ENCODE peak calls at places on chromosome 20, in five cellular contexts. G, O, C, E and Z are unnamed samples.

GRCh38 chr20:542777-543368 is 717 bp downstream of the CSNK2A1 start:
- DNase-seq in G (no peak), O (peak; percentile 48), C (no peak), E (no peak), Z (no peak)

GRCh38 chr20:17645546-17646208 is 36.4 kb downstream of the RRBP1 start:
- DNase-seq in G (no peak), O (no peak), C (no peak), E (no peak), Z (no peak)

GRCh38 chr20:48308882-48309281 is 518.9 kb downstream of the PREX1 start:
- DNase-seq in G (no peak), O (no peak), C (no peak), E (no peak), Z (no peak)

GRCh38 chr20:37319120-37319717 is 26.7 kb upstream of the SRC start:
- DNase-seq in G (no peak), O (no peak), C (no peak), E (no peak), Z (no peak)

GRCh38 chr20:4064118-4064962 is 49.0 kb upstream of the RNF24 start:
- DNase-seq in G (peak; percentile 10), O (peak; percentile 76), C (no peak), E (peak; percentile 80), Z (no peak)

GRCh38 chr20:9087531-9088217 is 18.8 kb downstream of the PLCB4 start:
- DNase-seq in G (no peak), O (no peak), C (no peak), E (no peak), Z (no peak)

GRCh38 chr20:43563991-43564390 is 5.2 kb downstream of the SGK2 start:
- DNase-seq in G (no peak), O (no peak), C (no peak), E (no peak), Z (no peak)

GRCh38 chr20:766906-767305 is 1.4 kb downstream of the SLC52A3 start:
- DNase-seq in G (no peak), O (no peak), C (no peak), E (no peak), Z (no peak)

GRCh38 chr20:52410182-52410647 is 218.6 kb upstream of the ZFP64 start:
- DNase-seq in G (no peak), O (peak; percentile 51), C (no peak), E (no peak), Z (no peak)

GRCh38 chr20:1802385-1803215 is 92.6 kb upstream of the SIRPA start:
- DNase-seq in G (no peak), O (peak; percentile 8), C (peak; percentile 67), E (peak; percentile 77), Z (no peak)

DNA sequence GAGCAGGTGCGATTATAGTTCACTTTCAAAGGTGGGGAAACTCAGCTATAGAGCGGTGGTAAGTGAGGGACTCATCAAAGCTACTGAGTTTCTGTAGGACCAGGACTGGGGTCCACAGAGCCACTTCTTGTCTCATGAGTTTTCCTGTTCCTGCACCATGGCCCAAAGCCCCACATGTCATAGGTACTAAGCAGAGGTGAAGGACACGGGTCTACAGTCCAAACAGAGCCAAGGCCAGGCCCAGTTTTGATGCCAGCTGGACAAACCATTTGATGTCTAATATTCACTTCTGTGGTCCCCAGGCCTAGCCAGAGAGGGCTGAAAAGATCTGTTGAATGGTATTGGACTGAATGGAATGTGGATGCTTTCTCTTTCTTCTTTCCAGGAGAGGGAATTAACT is 11.0 kb downstream of the BPIFB6 start:
- DNase-seq in G (no peak), O (no peak), C (no peak), E (no peak), Z (no peak)
- TF ChIP-seq ZNF274 in G (no peak), O (no peak), C (no peak), E (no peak), Z (no peak)

GRCh38 chr20:50226093-50226974 is 35.7 kb downstream of the CEBPB start:
- DNase-seq in G (no peak), O (peak; percentile 22), C (no peak), E (no peak), Z (no peak)
- H2AFZ ChIP-seq in G (no peak overlapping the region), O (no peak overlapping the region), C (no peak overlapping the region), E (no peak overlapping the region), Z (no peak overlapping the region)

GRCh38 chr20:33993800-33994623 is at the start of gene RALY:
- DNase-seq in G (peak; percentile 24), O (peak; percentile 86), C (peak; percentile 81), E (peak; percentile 82), Z (no peak)

GRCh38 chr20:33991498-33991897 is 2.2 kb upstream of the RALY start:
- DNase-seq in G (no peak), O (no peak), C (no peak), E (no peak), Z (no peak)

GRCh38 chr20:33994624-33994913 is 858 bp downstream of the RALY start:
- DNase-seq in G (no peak), O (no peak), C (no peak), E (no peak), Z (no peak)

GRCh38 chr20:33992923-33993799 is 550 bp upstream of the RALY start:
- DNase-seq in G (peak; percentile 95), O (peak; percentile 98), C (peak; percentile 100), E (peak; percentile 99), Z (peak; percentile 93)

DNA sequence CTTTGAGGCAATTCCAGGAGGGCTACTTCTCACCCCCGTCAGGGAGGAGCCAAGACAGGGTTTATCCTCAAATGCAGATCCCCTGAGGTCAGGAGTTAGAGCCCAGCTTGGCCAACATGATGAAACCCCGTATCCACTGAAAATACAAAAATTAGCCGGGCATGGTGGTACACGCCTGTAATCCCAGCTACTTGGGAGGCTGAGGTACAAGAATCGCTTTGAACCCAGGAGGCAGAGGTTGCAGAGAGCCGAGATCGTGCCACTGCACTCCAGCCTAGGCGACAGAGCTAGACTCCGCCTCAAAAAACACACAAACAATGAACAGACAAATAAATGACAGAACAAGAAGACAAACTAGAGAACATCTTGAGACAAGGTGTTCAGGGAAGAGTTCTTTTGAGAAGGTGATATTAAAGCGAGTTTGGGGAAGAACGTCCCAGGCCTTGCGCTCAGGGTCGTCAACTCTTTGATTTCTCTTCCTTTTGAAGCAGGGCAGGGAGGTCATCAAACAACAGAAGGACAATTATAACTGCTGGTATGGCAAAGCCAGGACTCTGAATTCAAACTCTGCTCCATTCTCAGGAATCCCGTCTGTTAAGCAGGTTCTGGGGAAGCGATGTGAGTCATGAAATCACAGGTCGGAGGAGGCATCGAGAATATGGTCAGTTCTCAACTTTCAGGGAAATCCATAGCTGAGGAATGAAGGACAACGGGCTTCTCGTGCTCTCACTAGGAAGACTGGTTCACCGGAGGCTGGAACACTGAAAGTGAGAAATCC is 1.4 kb upstream of the RALY start:
- DNase-seq in G (no peak), O (peak; percentile 26), C (no peak), E (no peak), Z (no peak)
- TF ChIP-seq ZNF274 in G (no peak), O (no peak), C (no peak), E (no peak), Z (no peak)

GRCh38 chr20:7858851-7859250 is 81.4 kb downstream of the HAO1 start:
- DNase-seq in G (no peak), O (no peak), C (no peak), E (no peak), Z (no peak)
- H2AFZ ChIP-seq in G (no peak overlapping the region), O (no peak overlapping the region), C (no peak overlapping the region), E (no peak overlapping the region), Z (no peak overlapping the region)

GRCh38 chr20:25032478-25033183 is 25.3 kb downstream of the ACSS1 start:
- DNase-seq in G (no peak), O (peak; percentile 12), C (peak; percentile 88), E (no peak), Z (no peak)
- TF ChIP-seq ZNF274 in G (no peak), O (no peak), C (no peak), E (no peak), Z (no peak)

DNA sequence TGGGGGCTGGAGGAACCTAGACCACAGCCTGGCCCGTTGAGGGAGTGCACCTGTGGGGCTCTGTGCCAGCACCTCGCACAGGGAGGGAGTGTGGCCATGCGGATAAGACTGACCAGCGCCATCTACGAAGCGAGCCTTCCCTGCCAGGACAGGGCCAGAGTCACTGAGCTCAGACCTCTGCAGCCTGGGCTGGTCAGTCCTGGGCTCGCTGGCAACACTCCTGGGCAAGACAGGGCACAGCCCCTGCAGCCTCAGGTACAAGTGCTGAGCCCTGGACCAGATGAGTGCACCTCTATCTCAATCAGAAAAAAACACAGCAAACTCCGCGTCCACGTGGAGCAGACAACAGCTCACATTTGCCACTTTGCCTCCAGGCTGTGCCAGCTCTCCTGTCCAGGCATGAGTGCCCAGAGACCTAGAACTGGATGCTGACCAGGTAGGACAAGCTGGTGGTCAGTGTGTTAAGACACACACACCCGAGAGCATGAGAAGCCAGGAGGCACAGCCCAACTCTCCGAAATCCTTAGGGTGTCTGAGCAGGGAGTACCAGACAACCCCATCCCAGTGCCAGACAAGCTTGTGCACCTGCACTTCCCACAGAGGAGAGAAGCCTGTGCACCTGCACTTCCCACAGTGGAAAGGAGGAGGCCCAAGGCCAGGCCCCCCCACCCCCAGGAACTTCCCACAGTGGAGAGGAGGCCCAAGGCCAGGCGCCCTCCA is 4.9 kb downstream of the ARFRP1 start:
- DNase-seq in G (no peak), O (no peak), C (no peak), E (no peak), Z (no peak)
- H2AFZ ChIP-seq in G (no peak overlapping the region), O (no peak overlapping the region), C (no peak overlapping the region), E (no peak overlapping the region), Z (no peak overlapping the region)

DNA sequence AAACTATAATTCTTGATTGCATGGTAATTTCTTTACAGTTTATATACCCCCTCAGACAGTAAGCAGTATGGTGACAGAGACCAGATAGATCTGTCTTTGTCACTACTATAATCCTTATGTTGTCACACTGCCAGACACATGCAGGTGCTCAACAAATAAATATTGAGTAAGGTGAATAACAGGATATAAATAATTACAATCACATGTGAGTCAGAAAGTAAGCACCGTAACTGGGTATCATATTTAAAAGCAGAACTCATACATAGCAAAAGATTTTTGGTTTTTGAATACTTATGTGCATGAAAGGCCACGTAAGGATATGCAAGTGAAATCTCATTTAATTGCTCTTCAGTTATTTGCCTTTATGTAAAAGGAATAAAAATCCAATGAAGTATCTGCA is 17.4 kb downstream of the CNBD2 start:
- DNase-seq in G (no peak), O (no peak), C (no peak), E (no peak), Z (no peak)
- TF ChIP-seq ZNF274 in G (no peak), O (no peak), C (no peak), E (no peak), Z (no peak)

GRCh38 chr20:35750611-35751010 is 8.6 kb upstream of the RBM39 start:
- DNase-seq in G (no peak), O (no peak), C (no peak), E (no peak), Z (no peak)
- H2AFZ ChIP-seq in G (no peak overlapping the region), O (no peak overlapping the region), C (no peak overlapping the region), E (no peak overlapping the region), Z (no peak overlapping the region)